ENCODE peak calls at places on chromosomes 2 and 18, in four cellular contexts. One of them, this sample, is unnamed.

GRCh38 chr18:5410582-5410981 is 115.1 kb upstream of the ZBTB14 start:
- DNase-seq in fibroblast of mammary gland: no peak
- DNase-seq in mucosa of descending colon: no peak
- DNase-seq in HFF-Myc: no peak
- DNase-seq in this sample: no peak

GRCh38 chr2:241689306-241689705 is 2.7 kb upstream of the DTYMK start:
- DNase-seq in fibroblast of mammary gland: no peak
- DNase-seq in mucosa of descending colon: no peak
- DNase-seq in HFF-Myc: no peak
- DNase-seq in this sample: no peak

GRCh38 chr2:157158111-157158510 is 99.4 kb upstream of the GALNT5 start:
- DNase-seq in fibroblast of mammary gland: peak
- DNase-seq in mucosa of descending colon: no peak
- DNase-seq in HFF-Myc: no peak
- DNase-seq in this sample: no peak

GRCh38 chr2:17271401-17271800 is 246.8 kb downstream of the RAD51AP2 start:
- DNase-seq in fibroblast of mammary gland: no peak
- DNase-seq in mucosa of descending colon: no peak
- DNase-seq in HFF-Myc: no peak
- DNase-seq in this sample: no peak

GRCh38 chr2:64522843-64523428 is 1.2 kb upstream of the AFTPH start:
- DNase-seq in fibroblast of mammary gland: peak
- DNase-seq in mucosa of descending colon: no peak
- DNase-seq in HFF-Myc: peak
- DNase-seq in this sample: peak

GRCh38 chr2:103445356-103445755 is 683.5 kb downstream of the TMEM182 start:
- DNase-seq in fibroblast of mammary gland: no peak
- DNase-seq in mucosa of descending colon: no peak
- DNase-seq in HFF-Myc: no peak
- DNase-seq in this sample: no peak

GRCh38 chr18:902179-902718 is 2.4 kb upstream of the ADCYAP1 start:
- DNase-seq in fibroblast of mammary gland: peak
- DNase-seq in mucosa of descending colon: no peak
- DNase-seq in HFF-Myc: no peak
- DNase-seq in this sample: peak

GRCh38 chr2:63735931-63736820 is 105.5 kb upstream of the UGP2 start:
- DNase-seq in fibroblast of mammary gland: peak
- DNase-seq in mucosa of descending colon: no peak
- DNase-seq in HFF-Myc: peak
- DNase-seq in this sample: peak

GRCh38 chr2:10035633-10036032 is 7.7 kb upstream of the KLF11 start:
- DNase-seq in fibroblast of mammary gland: no peak
- DNase-seq in mucosa of descending colon: no peak
- DNase-seq in HFF-Myc: no peak
- DNase-seq in this sample: no peak

DNA sequence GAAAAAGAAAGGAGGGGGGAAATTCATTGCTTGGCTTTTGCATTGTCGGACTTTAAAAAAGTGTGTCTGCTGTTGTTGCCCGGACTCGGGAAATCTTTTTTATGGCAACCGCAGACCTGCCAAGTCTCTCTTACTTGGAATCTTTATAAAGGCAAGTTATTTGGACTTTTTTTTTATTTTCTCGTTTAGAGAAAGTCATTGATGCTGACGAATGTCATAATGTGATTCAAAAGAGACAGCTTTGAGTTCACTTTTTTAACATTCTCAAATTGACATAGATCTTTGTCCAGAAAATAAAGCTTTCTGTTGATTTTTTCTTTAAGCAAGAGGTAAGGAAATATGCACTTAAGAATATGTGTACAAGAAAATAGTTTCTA is 651 bp upstream of the ZNF521 start:
- DNase-seq in fibroblast of mammary gland: no peak
- DNase-seq in mucosa of descending colon: no peak
- DNase-seq in HFF-Myc: no peak
- DNase-seq in this sample: no peak
- H3K4me3 ChIP-seq in fibroblast of mammary gland: peak
- H3K4me3 ChIP-seq in mucosa of descending colon: no peak
- H3K4me3 ChIP-seq in HFF-Myc: peak
- H3K4me3 ChIP-seq in this sample: peak

DNA sequence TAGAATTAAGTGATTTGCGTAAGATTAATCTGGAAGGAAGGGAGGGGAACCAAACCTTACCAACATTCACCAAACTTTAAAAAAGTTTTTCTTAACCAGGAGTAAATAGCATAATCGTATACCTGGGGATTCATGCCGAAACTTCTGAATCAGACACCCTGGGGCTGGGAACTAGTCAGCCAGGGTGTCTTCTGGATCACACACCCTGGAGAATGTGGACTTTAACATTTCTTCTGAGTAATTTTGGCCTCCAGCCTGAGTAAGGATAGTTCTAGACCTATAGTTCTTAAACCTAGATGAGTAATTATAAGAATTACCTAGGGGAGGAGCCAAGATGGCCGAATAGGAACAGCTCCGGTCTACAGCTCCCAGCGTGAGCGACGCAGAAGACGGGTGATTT is 44.1 kb upstream of the MEIS1 start:
- DNase-seq in fibroblast of mammary gland: no peak
- DNase-seq in mucosa of descending colon: no peak
- DNase-seq in HFF-Myc: no peak
- DNase-seq in this sample: no peak
- H3K4me3 ChIP-seq in fibroblast of mammary gland: no peak
- H3K4me3 ChIP-seq in mucosa of descending colon: no peak
- H3K4me3 ChIP-seq in HFF-Myc: no peak
- H3K4me3 ChIP-seq in this sample: no peak

DNA sequence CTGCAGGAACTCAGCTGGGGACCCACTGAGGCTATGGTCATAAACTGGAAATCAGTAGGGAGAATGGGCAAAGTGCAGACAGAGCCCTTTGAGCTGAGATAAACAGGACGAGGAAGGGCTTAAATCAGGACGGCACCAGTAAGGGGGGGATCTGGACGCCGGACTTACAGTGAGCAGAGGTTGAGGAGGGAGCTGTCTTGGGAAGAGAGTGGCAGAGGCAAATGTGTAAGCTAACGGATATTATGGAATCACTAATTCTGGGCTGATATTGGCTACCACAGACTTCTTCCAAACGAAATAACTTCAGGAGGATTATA is 540 bp downstream of the CYP27A1 start:
- DNase-seq in fibroblast of mammary gland: peak
- DNase-seq in mucosa of descending colon: no peak
- DNase-seq in HFF-Myc: no peak
- DNase-seq in this sample: peak
- H3K4me3 ChIP-seq in fibroblast of mammary gland: peak
- H3K4me3 ChIP-seq in mucosa of descending colon: peak
- H3K4me3 ChIP-seq in HFF-Myc: peak
- H3K4me3 ChIP-seq in this sample: peak

DNA sequence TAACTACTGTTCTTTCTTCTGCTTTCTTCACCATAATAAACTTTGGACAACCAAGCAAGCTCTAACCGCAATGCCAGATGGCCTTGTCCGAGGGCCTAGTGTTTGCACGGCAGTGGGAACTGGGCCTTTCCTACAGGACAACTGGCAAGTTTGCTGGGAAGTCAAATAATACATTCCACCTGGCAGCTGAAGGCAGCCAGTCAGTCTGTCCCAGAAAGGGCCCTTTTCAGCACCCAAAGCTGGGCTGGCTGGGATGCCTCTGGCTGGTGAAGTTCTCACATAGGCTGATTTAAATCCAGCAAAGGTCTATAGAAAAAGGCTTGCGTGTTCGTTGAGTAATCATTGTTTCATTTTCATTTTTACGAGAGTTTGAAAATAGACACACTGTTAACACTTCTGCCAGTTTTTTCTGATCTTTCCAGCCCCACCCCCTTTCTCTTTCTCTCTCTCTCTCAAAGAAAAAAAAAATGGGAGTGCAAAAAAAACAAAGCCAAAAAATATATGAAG is 110.0 kb upstream of the EPAS1 start:
- DNase-seq in fibroblast of mammary gland: peak
- DNase-seq in mucosa of descending colon: peak
- DNase-seq in HFF-Myc: peak
- DNase-seq in this sample: peak
- H3K4me3 ChIP-seq in fibroblast of mammary gland: peak
- H3K4me3 ChIP-seq in mucosa of descending colon: no peak
- H3K4me3 ChIP-seq in HFF-Myc: peak
- H3K4me3 ChIP-seq in this sample: no peak

DNA sequence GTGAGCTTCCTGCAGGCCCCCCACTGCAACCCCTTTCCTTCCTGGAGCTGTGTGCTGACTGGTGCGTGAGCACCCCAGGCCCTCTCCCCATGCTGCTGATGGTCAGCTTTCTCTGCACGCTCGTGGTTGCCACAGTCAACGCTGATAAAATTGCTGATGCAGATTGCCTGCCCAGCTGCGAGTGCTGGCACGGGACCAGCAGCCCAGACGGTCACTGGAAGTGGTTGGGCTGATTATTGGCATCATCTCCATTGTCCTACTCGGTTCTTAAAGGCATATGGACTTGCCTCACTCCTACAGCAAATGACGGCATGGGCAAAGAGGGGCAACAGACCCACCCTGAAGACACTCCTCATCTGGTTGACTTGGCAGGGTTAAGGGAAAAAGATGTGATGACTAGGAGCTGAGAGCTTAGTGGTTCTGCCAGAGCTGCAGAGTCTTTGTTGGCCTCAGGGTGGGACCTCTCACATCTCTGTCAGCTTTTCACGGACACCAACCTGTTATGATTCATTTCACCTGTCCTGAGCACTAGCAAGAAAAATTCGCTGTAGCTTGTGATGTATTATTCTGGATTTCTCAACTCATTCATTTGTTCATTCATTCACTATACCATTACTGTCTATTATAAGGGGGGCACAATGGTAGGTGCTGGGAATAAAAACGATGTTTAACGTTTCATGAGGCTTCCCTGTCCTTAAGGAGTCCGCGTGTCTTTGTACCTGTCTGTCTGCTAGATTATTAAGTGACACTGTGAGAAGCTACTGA is 38.4 kb downstream of the PAX8 start:
- DNase-seq in fibroblast of mammary gland: peak
- DNase-seq in mucosa of descending colon: peak
- DNase-seq in HFF-Myc: peak
- DNase-seq in this sample: peak
- H3K4me3 ChIP-seq in fibroblast of mammary gland: no peak
- H3K4me3 ChIP-seq in mucosa of descending colon: no peak
- H3K4me3 ChIP-seq in HFF-Myc: peak
- H3K4me3 ChIP-seq in this sample: no peak